ENCODE peak calls at places on chromosomes 16 and 17, in nine cellular contexts. K, W, L, C, D, Q, Z, X and N are unnamed samples.

GRCh38 chr16:78353610-78354009 is 254.2 kb downstream of the WWOX start:
- DNase-seq in X (no peak), Q (no peak), L (no peak), C (no peak), W (no peak), Z (no peak), K (no peak), D (no peak), N (no peak)

GRCh38 chr16:11576427-11577289 is 10.1 kb downstream of the LITAF start:
- DNase-seq in D (no peak), Q (no peak), L (no peak), X (no peak), C (no peak), K (no peak), Z (peak), W (no peak), N (no peak)

GRCh38 chr17:11853321-11854151 is 143.7 kb downstream of the ZNF18 start:
- DNase-seq in Z (no peak), W (peak), Q (no peak), X (no peak), C (peak), L (no peak), K (no peak), D (no peak), N (no peak)

GRCh38 chr16:10579965-10580918 is at the start of gene EMP2:
- DNase-seq in K (no peak), C (peak), Z (peak), L (peak), D (no peak), X (peak), Q (no peak), W (peak), N (peak)

GRCh38 chr17:41048441-41048840 is 1.3 kb upstream of the KRTAP2-1 start:
- DNase-seq in K (no peak), D (no peak), W (no peak), L (no peak), X (no peak), Q (no peak), C (peak), Z (peak), N (no peak)

GRCh38 chr16:47905771-47906170 is 250.0 kb downstream of the ABCC12 start:
- DNase-seq in D (no peak), K (no peak), Z (no peak), L (no peak), Q (no peak), C (peak), X (no peak), W (no peak), N (no peak)

GRCh38 chr16:86951831-86952598 is 365.2 kb downstream of the C16orf95 start:
- DNase-seq in K (no peak), D (no peak), Z (no peak), Q (no peak), L (no peak), W (no peak), X (no peak), C (peak), N (no peak)

GRCh38 chr17:75124819-75125162 is 6.8 kb downstream of the NT5C start:
- DNase-seq in L (no peak), W (no peak), C (no peak), K (no peak), D (no peak), Q (no peak), Z (no peak), X (no peak), N (no peak)

GRCh38 chr16:86337138-86337537 is 173.2 kb upstream of the FOXF1 start:
- DNase-seq in W (no peak), X (no peak), Q (no peak), Z (no peak), L (no peak), C (no peak), D (no peak), K (no peak), N (no peak)